ENCODE peak calls at places on chromosome 13, in six cellular contexts. H is NCI-H460; F is AG09309; B is CD4-positive, alpha-beta T cell; Y is frontal cortex; A is EL. P is an unnamed sample.

GRCh38 chr13:75876371-75877050 is 240.4 kb downstream of the LMO7 start:
- DNase-seq in A (peak; percentile 66), Y (peak; percentile 9), F (no peak), B (peak; percentile 22), H (peak; percentile 61), P (peak; percentile 34)

GRCh38 chr13:89238496-89238895 is 1567.3 kb downstream of the SLITRK5 start:
- DNase-seq in F (no peak), B (no peak), A (no peak), H (no peak), Y (no peak), P (no peak)

GRCh38 chr13:111216166-111216960 is 101.3 kb downstream of the ARHGEF7 start:
- DNase-seq in B (peak; percentile 24), A (peak; percentile 31), H (peak; percentile 22), F (no peak), Y (no peak), P (no peak)

GRCh38 chr13:42063105-42063504 is 14.7 kb downstream of the DGKH start:
- DNase-seq in A (no peak), Y (no peak), F (no peak), B (no peak), H (no peak), P (no peak)

GRCh38 chr13:43805071-43805468 is 18.3 kb upstream of the ENOX1 start:
- DNase-seq in Y (no peak), H (peak; percentile 52), B (no peak), F (no peak), A (peak; percentile 92), P (no peak)

GRCh38 chr13:99981115-99982020 is at the start of gene ZIC2:
- DNase-seq in F (no peak), A (peak; percentile 50), Y (peak; percentile 63), H (peak; percentile 66), B (no peak), P (no peak)

GRCh38 chr13:111659842-111660241 is 339.4 kb downstream of the TEX29 start:
- DNase-seq in H (no peak), Y (no peak), A (no peak), F (no peak), B (no peak), P (peak; percentile 46)

GRCh38 chr13:44843403-44843802 is 145.9 kb downstream of the NUFIP1 start:
- DNase-seq in A (peak; percentile 36), F (peak; percentile 42), Y (no peak), H (no peak), B (no peak), P (no peak)

GRCh38 chr13:75417647-75418046 is 64.3 kb downstream of the TBC1D4 start:
- DNase-seq in F (no peak), H (no peak), B (no peak), Y (no peak), A (no peak), P (no peak)

GRCh38 chr13:30679483-30680330 is 55.6 kb upstream of the ALOX5AP start:
- DNase-seq in Y (no peak), F (no peak), B (peak; percentile 5), A (peak; percentile 25), H (no peak), P (no peak)

GRCh38 chr13:44068169-44068568 is 188.5 kb downstream of the LACC1 start:
- DNase-seq in H (no peak), A (peak; percentile 61), Y (no peak), B (no peak), F (peak; percentile 39), P (no peak)

GRCh38 chr13:91406619-91407018 is 8.2 kb downstream of the GPC5 start:
- DNase-seq in B (no peak), H (peak; percentile 33), A (peak; percentile 34), F (no peak), Y (no peak), P (no peak)

GRCh38 chr13:49476529-49476928 is 19.2 kb upstream of the PHF11 start:
- DNase-seq in B (no peak), F (no peak), H (no peak), A (no peak), Y (no peak), P (no peak)

GRCh38 chr13:95553614-95554385 is 1.3 kb downstream of the CLDN10 start:
- DNase-seq in F (no peak), H (no peak), Y (no peak), A (no peak), B (no peak), P (no peak)

GRCh38 chr13:63691474-63691873 is 2275.8 kb upstream of the PCDH20 start:
- DNase-seq in F (no peak), A (no peak), B (no peak), H (no peak), Y (no peak), P (no peak)

GRCh38 chr13:23175920-23176319 is 4.9 kb upstream of the SGCG start:
- DNase-seq in H (no peak), Y (no peak), B (no peak), F (no peak), A (no peak), P (no peak)

GRCh38 chr13:51601601-51602348 is 17.5 kb downstream of the WDFY2 start:
- DNase-seq in Y (no peak), B (no peak), A (no peak), H (no peak), F (no peak), P (no peak)

GRCh38 chr13:110317496-110318195 is 10.6 kb downstream of the COL4A2 start:
- DNase-seq in H (no peak), A (no peak), Y (no peak), B (no peak), F (no peak), P (no peak)

GRCh38 chr13:46665630-46666482 is 112.9 kb downstream of the LRCH1 start:
- DNase-seq in B (no peak), F (no peak), Y (no peak), A (peak; percentile 29), H (no peak), P (no peak)

GRCh38 chr13:48533986-48534600 is 1.2 kb upstream of the RCBTB2 start:
- DNase-seq in Y (no peak), B (no peak), F (no peak), A (no peak), H (no peak), P (no peak)

GRCh38 chr13:37984357-37984756 is 114.8 kb upstream of the TRPC4 start:
- DNase-seq in Y (no peak), A (no peak), H (no peak), B (no peak), F (no peak), P (no peak)

GRCh38 chr13:41709511-41709910 is 251.4 kb downstream of the VWA8 start:
- DNase-seq in A (peak; percentile 22), F (no peak), H (no peak), B (no peak), Y (no peak), P (no peak)

GRCh38 chr13:40116008-40116407 is 460.5 kb downstream of the COG6 start:
- DNase-seq in F (peak; percentile 68), B (peak; percentile 22), H (peak; percentile 82), A (peak; percentile 78), Y (no peak), P (no peak)

GRCh38 chr13:80437212-80437611 is 96.3 kb upstream of the SPRY2 start:
- DNase-seq in Y (no peak), B (no peak), A (no peak), F (no peak), H (no peak), P (no peak)

GRCh38 chr13:50026788-50027473 is 11.7 kb downstream of the KCNRG start:
- DNase-seq in B (no peak), H (no peak), A (no peak), F (no peak), Y (no peak), P (no peak)

GRCh38 chr13:109784590-109785140 is 1.7 kb downstream of the IRS2 start:
- DNase-seq in F (no peak), A (peak; percentile 79), Y (peak; percentile 84), H (peak; percentile 67), B (peak; percentile 59), P (peak; percentile 84)

GRCh38 chr13:80340643-80341097 is 256 bp downstream of the SPRY2 start:
- DNase-seq in Y (no peak), B (no peak), F (no peak), H (no peak), A (no peak), P (no peak)

GRCh38 chr13:102968572-102969228 is 97.5 kb downstream of the SLC10A2 start:
- DNase-seq in A (no peak), H (no peak), B (no peak), Y (no peak), F (no peak), P (no peak)